ENCODE peak calls at places on chromosomes 2 and 18, in nine cellular contexts. I is cardiac fibroblast; B is NAMALWA; Y is stimulated activated CD4-positive, alpha-beta T cell treated with anti-CD3 and anti-CD28 coated beads, TNF-alpha, amount 100 ng/mL, for 4 hours; P is effector memory CD8-positive, alpha-beta T cell; M is A549; G is DMS 273 treated with DMSO at 0.1 percent for 48 hours; W is endothelial cell; C is H54. R is an unnamed sample.

GRCh38 chr18:23138470-23138869 is 3.2 kb downstream of the CABLES1 start:
- DNase-seq in W (no peak), M (no peak), Y (no peak), B (no peak), I (no peak), G (no peak), P (no peak), C (no peak), R (no peak)

GRCh38 chr2:129720761-129721160 is 258.7 kb upstream of the RAB6C start:
- DNase-seq in C (no peak), Y (no peak), M (no peak), W (no peak), B (no peak), I (no peak), G (no peak), P (no peak), R (no peak)

GRCh38 chr2:101064868-101065549 is 62.9 kb downstream of the RPL31 start:
- DNase-seq in Y (no peak), W (no peak), G (no peak), I (peak), B (no peak), C (peak), M (peak), P (no peak), R (peak)

GRCh38 chr2:863732-864450 is 86.8 kb upstream of the SNTG2 start:
- DNase-seq in G (no peak), Y (no peak), P (no peak), B (no peak), W (no peak), C (no peak), M (no peak), I (no peak), R (no peak)

GRCh38 chr18:48929212-48929612 is 21.6 kb downstream of the SMAD7 start:
- DNase-seq in G (no peak), W (no peak), I (no peak), M (no peak), B (no peak), C (no peak), P (no peak), Y (no peak), R (no peak)

GRCh38 chr2:122079844-122080243 is 324.4 kb downstream of the TSN start:
- DNase-seq in Y (no peak), G (no peak), P (no peak), M (no peak), B (no peak), I (no peak), C (no peak), W (no peak), R (no peak)

GRCh38 chr18:45957100-45957499 is 10.0 kb downstream of the EPG5 start:
- DNase-seq in C (no peak), M (no peak), G (no peak), Y (no peak), W (no peak), B (no peak), P (no peak), I (peak), R (no peak)

GRCh38 chr2:147980940-147981339 is 39.6 kb downstream of the ORC4 start:
- DNase-seq in G (no peak), B (no peak), W (no peak), C (no peak), M (no peak), P (no peak), Y (no peak), I (no peak), R (no peak)

GRCh38 chr2:196328088-196328680 is 156.8 kb upstream of the STK17B start:
- DNase-seq in G (no peak), P (no peak), I (no peak), C (no peak), B (no peak), M (no peak), Y (no peak), W (no peak), R (no peak)

GRCh38 chr2:199659207-199659606 is 191.8 kb downstream of the FTCDNL1 start:
- DNase-seq in Y (no peak), M (no peak), B (no peak), C (peak), I (peak), G (peak), P (no peak), W (peak), R (no peak)

GRCh38 chr2:230358305-230358704 is 31.3 kb downstream of the SP140L start:
- DNase-seq in Y (no peak), B (no peak), G (no peak), P (no peak), I (peak), C (no peak), W (no peak), M (no peak), R (no peak)

GRCh38 chr18:69590150-69590549 is 189.5 kb downstream of the DOK6 start:
- DNase-seq in P (no peak), B (no peak), W (no peak), M (no peak), Y (no peak), C (no peak), G (no peak), I (peak), R (no peak)

GRCh38 chr2:191845248-191845715 is 1.6 kb downstream of the CAVIN2 start:
- DNase-seq in G (no peak), P (no peak), I (peak), M (peak), Y (no peak), B (no peak), C (no peak), W (no peak), R (no peak)

GRCh38 chr18:28095041-28095440 is 81.9 kb downstream of the CDH2 start:
- DNase-seq in M (peak), W (no peak), Y (no peak), I (no peak), C (no peak), G (no peak), B (no peak), P (no peak), R (no peak)

GRCh38 chr2:46187112-46187618 is 110.0 kb upstream of the EPAS1 start:
- DNase-seq in B (peak), P (no peak), Y (peak), G (peak), W (no peak), I (peak), M (no peak), C (no peak), R (no peak)

GRCh38 chr2:15825276-15826060 is 114.9 kb upstream of the MYCN start:
- DNase-seq in C (no peak), B (no peak), Y (no peak), G (no peak), M (no peak), I (no peak), P (no peak), W (no peak), R (no peak)

GRCh38 chr2:64212801-64213321 is 68.6 kb upstream of the PELI1 start:
- DNase-seq in Y (no peak), C (no peak), W (no peak), B (no peak), P (no peak), M (no peak), G (no peak), I (peak), R (no peak)

GRCh38 chr2:5690718-5691658 is 1.2 kb upstream of the SOX11 start:
- DNase-seq in I (peak), C (no peak), B (no peak), G (no peak), W (peak), Y (no peak), P (no peak), M (no peak), R (no peak)

GRCh38 chr18:64203295-64203694 is 54.4 kb upstream of the LINC00305 start:
- DNase-seq in Y (no peak), B (no peak), C (no peak), P (no peak), W (no peak), M (no peak), G (no peak), I (no peak), R (no peak)

GRCh38 chr2:231000211-231000904 is 4.4 kb downstream of the SPATA3 start:
- DNase-seq in P (no peak), Y (no peak), C (no peak), M (peak), B (no peak), G (no peak), I (no peak), W (no peak), R (no peak)

GRCh38 chr2:179266271-179266670 is 1.6 kb upstream of the SESTD1 start:
- DNase-seq in Y (no peak), W (no peak), P (no peak), C (no peak), M (no peak), G (no peak), B (no peak), I (peak), R (no peak)

GRCh38 chr2:3423492-3424170 is 44.1 kb downstream of the TRAPPC12 start:
- DNase-seq in P (peak), W (peak), I (peak), Y (peak), G (no peak), M (peak), C (peak), B (peak), R (peak)

GRCh38 chr18:34932792-34933466 is 108.3 kb upstream of the MAPRE2 start:
- DNase-seq in I (no peak), Y (no peak), C (no peak), W (no peak), P (no peak), G (no peak), M (no peak), B (no peak), R (no peak)

GRCh38 chr2:185658766-185659165 is 79.8 kb upstream of the FSIP2 start:
- DNase-seq in M (no peak), P (no peak), W (no peak), G (no peak), B (no peak), Y (no peak), I (no peak), C (no peak), R (no peak)

GRCh38 chr2:176174382-176174834 is 14.1 kb upstream of the HOXD1 start:
- DNase-seq in C (no peak), P (no peak), Y (no peak), G (peak), M (no peak), I (no peak), B (no peak), W (no peak), R (no peak)

GRCh38 chr2:61898810-61899209 is 6.7 kb upstream of the COMMD1 start:
- DNase-seq in W (no peak), Y (no peak), P (no peak), M (peak), B (peak), G (no peak), I (peak), C (no peak), R (no peak)

GRCh38 chr2:55033921-55034320 is 16.3 kb downstream of the RTN4 start:
- DNase-seq in I (no peak), P (no peak), G (no peak), Y (no peak), W (no peak), M (no peak), C (no peak), B (no peak), R (no peak)

GRCh38 chr2:127428057-127428814 is 10.0 kb downstream of the PROC start:
- DNase-seq in P (no peak), I (no peak), Y (no peak), W (no peak), G (no peak), M (no peak), C (no peak), B (no peak), R (no peak)

GRCh38 chr2:28600176-28600575 is 104.3 kb downstream of the PLB1 start:
- DNase-seq in C (no peak), G (no peak), W (no peak), B (no peak), M (no peak), Y (no peak), P (no peak), I (no peak), R (no peak)

GRCh38 chr2:16400127-16400623 is 265.5 kb downstream of the CYRIA start:
- DNase-seq in Y (no peak), W (no peak), I (no peak), G (no peak), C (no peak), B (no peak), M (no peak), P (no peak), R (no peak)

GRCh38 chr2:22485456-22485855 is 899.5 kb upstream of the KLHL29 start:
- DNase-seq in Y (no peak), C (no peak), W (no peak), I (no peak), P (no peak), B (no peak), M (no peak), G (no peak), R (no peak)

GRCh38 chr18:55018602-55019001 is 59.3 kb upstream of the CCDC68 start:
- DNase-seq in P (no peak), C (peak), W (no peak), G (no peak), Y (no peak), M (no peak), I (peak), B (no peak), R (no peak)

GRCh38 chr2:240922982-240923537 is 16.9 kb downstream of the CROCC2 start:
- DNase-seq in P (no peak), M (peak), Y (no peak), B (no peak), W (no peak), I (no peak), G (no peak), C (no peak), R (no peak)

GRCh38 chr18:33831424-33831823 is 253.4 kb downstream of the ASXL3 start:
- DNase-seq in W (no peak), G (no peak), B (no peak), P (no peak), M (no peak), I (no peak), Y (no peak), C (no peak), R (no peak)

GRCh38 chr2:816278-816677 is 134.4 kb upstream of the SNTG2 start:
- DNase-seq in Y (no peak), M (no peak), W (no peak), G (no peak), I (no peak), P (no peak), C (no peak), B (no peak), R (no peak)

GRCh38 chr18:66344227-66344626 is 259.7 kb downstream of the CDH19 start:
- DNase-seq in C (no peak), Y (no peak), G (no peak), W (no peak), B (no peak), M (no peak), I (no peak), P (no peak), R (no peak)

GRCh38 chr2:18445412-18446320 is 114.8 kb downstream of the RDH14 start:
- DNase-seq in M (no peak), G (no peak), P (no peak), C (no peak), I (peak), Y (no peak), B (no peak), W (no peak), R (no peak)

R was measured in Panc1.